ENCODE peak calls at places on chromosomes 2 and 18, in ten cellular contexts. F is right cardiac atrium; E is kidney; K is hepatocyte; P is heart right ventricle; M is SJSA1; L is endothelial cell of umbilical vein; G is upper lobe of right lung; U is OCI-LY7; T is CD8-positive, alpha-beta memory T cell. Q is an unnamed sample.

GRCh38 chr2:189022002-189022401 is 47.8 kb downstream of the COL3A1 start:
- DNase-seq in F (no peak), E (no peak), K (peak; percentile 54), P (peak; percentile 36), M (no peak), L (no peak), G (no peak), U (no peak), T (no peak), Q (no peak)

GRCh38 chr2:38747007-38747424 is 4.1 kb downstream of the SRSF7 start:
- DNase-seq in F (no peak), E (no peak), K (no peak), P (no peak), M (no peak), L (no peak), G (no peak), U (no peak), T (no peak), Q (no peak)

GRCh38 chr2:54954705-54955357 is 95.4 kb downstream of the RTN4 start:
- DNase-seq in F (no peak), E (no peak), K (no peak), P (no peak), M (no peak), L (no peak), G (no peak), U (no peak), T (no peak), Q (no peak)

GRCh38 chr2:187055463-187055862 is 206.5 kb upstream of the ZSWIM2 start:
- DNase-seq in F (peak; percentile 48), E (peak; percentile 40), K (peak; percentile 28), P (no peak), M (no peak), L (peak; percentile 5), G (no peak), U (no peak), T (no peak), Q (no peak)

GRCh38 chr2:12896283-12897014 is 179.7 kb downstream of the TRIB2 start:
- DNase-seq in F (no peak), E (no peak), K (no peak), P (no peak), M (no peak), L (no peak), G (no peak), U (no peak), T (no peak), Q (no peak)

GRCh38 chr18:48295586-48296311 is 113.4 kb downstream of the ZBTB7C start:
- DNase-seq in F (peak; percentile 53), E (no peak), K (peak; percentile 25), P (no peak), M (no peak), L (no peak), G (peak; percentile 43), U (no peak), T (no peak), Q (no peak)

GRCh38 chr18:35682282-35682867 is 100.8 kb downstream of the GALNT1 start:
- DNase-seq in F (no peak), E (no peak), K (no peak), P (no peak), M (no peak), L (no peak), G (no peak), U (no peak), T (no peak), Q (no peak)

GRCh38 chr2:114265256-114265655 is 177.2 kb upstream of the DPP10 start:
- DNase-seq in F (no peak), E (no peak), K (no peak), P (no peak), M (no peak), L (no peak), G (no peak), U (no peak), T (no peak), Q (no peak)

GRCh38 chr2:237577458-237577857 is 11.1 kb downstream of the PRLH start:
- DNase-seq in F (no peak), E (no peak), K (no peak), P (no peak), M (no peak), L (no peak), G (peak; percentile 42), U (no peak), T (no peak), Q (no peak)

GRCh38 chr2:237574894-237575868 is 8.8 kb downstream of the PRLH start:
- DNase-seq in F (peak; percentile 81), E (peak; percentile 84), K (peak; percentile 47), P (peak; percentile 30), M (no peak), L (no peak), G (peak; percentile 77), U (no peak), T (no peak), Q (no peak)

GRCh38 chr2:237574467-237574866 is 8.1 kb downstream of the PRLH start:
- DNase-seq in F (peak; percentile 22), E (peak; percentile 59), K (no peak), P (no peak), M (no peak), L (no peak), G (no peak), U (no peak), T (no peak), Q (no peak)

GRCh38 chr2:237576974-237577373 is 10.6 kb downstream of the PRLH start:
- DNase-seq in F (no peak), E (no peak), K (no peak), P (no peak), M (no peak), L (no peak), G (peak; percentile 48), U (no peak), T (no peak), Q (no peak)

DNA sequence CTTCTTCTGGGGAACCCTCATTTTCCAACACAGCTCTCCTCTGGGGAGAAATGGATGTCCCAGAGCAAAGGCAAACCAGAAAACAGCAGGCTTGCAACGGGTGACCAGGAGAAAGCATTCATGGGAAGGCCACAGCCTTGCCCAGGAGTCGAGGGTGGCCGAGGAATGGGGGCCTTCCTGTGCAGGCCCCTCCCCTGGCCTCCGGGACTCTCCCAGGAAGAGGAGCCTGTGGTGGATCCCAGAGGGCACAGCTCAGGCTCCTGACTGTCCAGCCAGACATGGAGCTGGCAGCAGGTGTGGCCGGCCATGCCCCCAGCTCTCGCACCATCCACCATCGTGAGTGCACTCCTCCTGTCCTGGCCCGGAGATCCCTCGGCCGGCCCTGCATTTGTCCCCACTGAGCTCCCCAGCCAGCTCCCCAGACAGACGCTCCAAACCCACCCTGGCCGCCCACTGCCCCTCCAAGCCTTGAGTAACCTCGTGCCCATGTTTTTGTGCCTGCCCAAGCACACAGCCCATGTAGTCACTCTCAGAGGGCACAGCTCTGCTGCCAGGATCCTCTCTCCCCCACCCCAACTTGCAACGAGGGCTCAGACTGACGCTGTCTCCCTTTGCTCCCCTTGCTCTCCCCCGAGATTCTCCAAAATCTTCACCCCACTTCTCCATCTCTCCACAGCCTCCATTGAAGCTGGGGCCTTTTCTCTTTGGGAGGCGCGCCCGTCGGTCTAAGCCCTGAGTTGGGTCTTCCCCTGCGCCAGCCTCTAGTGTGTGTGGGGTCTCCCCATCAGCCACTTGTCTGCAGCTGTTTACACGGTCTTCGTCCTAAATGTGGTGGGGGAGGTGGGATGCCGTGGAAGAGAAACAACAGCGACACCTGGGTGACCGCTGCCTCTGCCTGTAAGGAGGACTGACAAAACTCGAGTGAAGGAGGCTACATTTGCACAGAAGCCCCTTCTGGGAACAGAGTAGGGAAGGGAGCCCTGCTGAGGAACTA is 9.8 kb downstream of the PRLH start:
- DNase-seq in F (peak; percentile 41), E (peak; percentile 66), K (no peak), P (no peak), M (no peak), L (no peak), G (no peak), U (no peak), T (no peak), Q (no peak)
- H3K27ac ChIP-seq in F (no peak overlapping the region), E (no peak overlapping the region), K (no peak overlapping the region), P (peak overlapping the region; percentile 28), M (no peak overlapping the region), L (no peak overlapping the region), G (no peak overlapping the region), U (no peak overlapping the region), T (no peak overlapping the region), Q (no peak overlapping the region)

GRCh38 chr18:51076503-51076902 is 46.5 kb downstream of the SMAD4 start:
- DNase-seq in F (peak; percentile 42), E (no peak), K (no peak), P (no peak), M (no peak), L (no peak), G (no peak), U (no peak), T (no peak), Q (no peak)

GRCh38 chr18:51072586-51073303 is 42.7 kb downstream of the SMAD4 start:
- DNase-seq in F (no peak), E (no peak), K (no peak), P (no peak), M (no peak), L (no peak), G (no peak), U (no peak), T (no peak), Q (no peak)

GRCh38 chr18:51078026-51078425 is 48.0 kb downstream of the SMAD4 start:
- DNase-seq in F (no peak), E (no peak), K (no peak), P (no peak), M (no peak), L (no peak), G (no peak), U (no peak), T (no peak), Q (no peak)

GRCh38 chr18:51074605-51075004 is 44.6 kb downstream of the SMAD4 start:
- DNase-seq in F (no peak), E (no peak), K (no peak), P (no peak), M (no peak), L (no peak), G (no peak), U (peak; percentile 50), T (no peak), Q (no peak)

DNA sequence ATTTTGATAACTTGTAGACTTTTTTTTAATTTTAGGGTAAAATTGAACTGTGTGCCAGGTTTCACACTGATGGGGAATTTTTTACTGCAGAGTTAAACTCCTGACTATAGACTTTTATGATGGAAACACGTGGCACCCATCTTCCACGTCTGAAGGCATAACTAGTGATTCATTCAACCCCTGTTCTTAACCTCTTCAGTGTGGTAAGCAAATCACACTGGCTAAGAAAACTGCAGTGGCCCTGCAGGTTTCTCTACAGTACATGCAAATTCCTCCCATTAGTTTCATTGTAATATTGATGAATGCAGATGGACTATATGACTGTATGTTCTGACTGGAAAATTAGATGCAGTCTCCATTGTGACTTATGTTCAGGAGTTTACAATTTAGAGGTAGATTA is 47.2 kb downstream of the SMAD4 start:
- DNase-seq in F (no peak), E (no peak), K (no peak), P (no peak), M (no peak), L (no peak), G (no peak), U (no peak), T (no peak), Q (no peak)
- H3K27ac ChIP-seq in F (no peak overlapping the region), E (no peak overlapping the region), K (no peak overlapping the region), P (no peak overlapping the region), M (no peak overlapping the region), L (no peak overlapping the region), G (no peak overlapping the region), U (no peak overlapping the region), T (no peak overlapping the region), Q (no peak overlapping the region)

GRCh38 chr2:118805061-118805690 is 42.3 kb downstream of the EN1 start:
- DNase-seq in F (no peak), E (no peak), K (no peak), P (no peak), M (no peak), L (no peak), G (no peak), U (no peak), T (no peak), Q (no peak)
- H3K27ac ChIP-seq in F (no peak overlapping the region), E (no peak overlapping the region), K (no peak overlapping the region), P (no peak overlapping the region), M (no peak overlapping the region), L (no peak overlapping the region), G (no peak overlapping the region), U (no peak overlapping the region), T (no peak overlapping the region), Q (no peak overlapping the region)

GRCh38 chr2:120227111-120227991 is 4.2 kb upstream of the TMEM185B start:
- DNase-seq in F (no peak), E (peak; percentile 31), K (no peak), P (no peak), M (no peak), L (no peak), G (peak; percentile 45), U (peak; percentile 31), T (no peak), Q (no peak)
- H3K27ac ChIP-seq in F (no peak overlapping the region), E (no peak overlapping the region), K (no peak overlapping the region), P (no peak overlapping the region), M (no peak overlapping the region), L (no peak overlapping the region), G (no peak overlapping the region), U (no peak overlapping the region), T (no peak overlapping the region), Q (no peak overlapping the region)